ENCODE peak calls at places on chromosomes 6 and 20, in six cellular contexts. One of them, this sample, is unnamed. For H3K36me3, the result is how much of the 10 kb centered on the place peaks cover.

GRCh38 chr20:1828786-1829131 is 66.4 kb upstream of the SIRPA start:
- DNase-seq in ovary: no peak
- DNase-seq in testis: no peak
- DNase-seq in sigmoid colon: no peak
- DNase-seq in esophagus squamous epithelium: no peak
- DNase-seq in IMR-90: no peak
- DNase-seq in this sample: no peak

GRCh38 chr6:50102676-50103075 is 52.9 kb upstream of the DEFB112 start:
- DNase-seq in sigmoid colon: no peak
- DNase-seq in testis: no peak
- DNase-seq in esophagus squamous epithelium: no peak
- DNase-seq in ovary: no peak
- DNase-seq in IMR-90: no peak
- DNase-seq in this sample: no peak

GRCh38 chr20:38167851-38168760 is 3.0 kb upstream of the TGM2 start:
- DNase-seq in testis: no peak
- DNase-seq in sigmoid colon: peak
- DNase-seq in IMR-90: peak
- DNase-seq in ovary: no peak
- DNase-seq in esophagus squamous epithelium: no peak
- DNase-seq in this sample: no peak

GRCh38 chr6:89745096-89745495 is 74.5 kb downstream of the MDN1 start:
- DNase-seq in testis: no peak
- DNase-seq in ovary: no peak
- DNase-seq in IMR-90: no peak
- DNase-seq in esophagus squamous epithelium: no peak
- DNase-seq in sigmoid colon: no peak
- DNase-seq in this sample: no peak

GRCh38 chr20:58650181-58650775 is 805 bp upstream of the STX16 start:
- DNase-seq in ovary: peak
- DNase-seq in IMR-90: no peak
- DNase-seq in esophagus squamous epithelium: no peak
- DNase-seq in sigmoid colon: peak
- DNase-seq in testis: peak
- DNase-seq in this sample: no peak

GRCh38 chr6:56388414-56388752 is 141.0 kb upstream of the COL21A1 start:
- DNase-seq in IMR-90: no peak
- DNase-seq in testis: no peak
- DNase-seq in sigmoid colon: no peak
- DNase-seq in ovary: no peak
- DNase-seq in esophagus squamous epithelium: no peak
- DNase-seq in this sample: no peak

GRCh38 chr6:106103728-106104109 is 17.6 kb downstream of the PRDM1 start:
- DNase-seq in IMR-90: no peak
- DNase-seq in testis: no peak
- DNase-seq in ovary: no peak
- DNase-seq in esophagus squamous epithelium: no peak
- DNase-seq in sigmoid colon: no peak
- DNase-seq in this sample: no peak

GRCh38 chr6:38567436-38567835 is 72.3 kb downstream of the BTBD9 start:
- DNase-seq in IMR-90: peak
- DNase-seq in esophagus squamous epithelium: no peak
- DNase-seq in sigmoid colon: peak
- DNase-seq in testis: peak
- DNase-seq in ovary: peak
- DNase-seq in this sample: peak

GRCh38 chr6:126307859-126308258 is 32.1 kb upstream of the CENPW start:
- DNase-seq in ovary: no peak
- DNase-seq in IMR-90: peak
- DNase-seq in sigmoid colon: no peak
- DNase-seq in testis: no peak
- DNase-seq in esophagus squamous epithelium: no peak
- DNase-seq in this sample: no peak

GRCh38 chr6:130694617-130695016 is 132.6 kb upstream of the SMLR1 start:
- DNase-seq in esophagus squamous epithelium: no peak
- DNase-seq in ovary: no peak
- DNase-seq in sigmoid colon: no peak
- DNase-seq in testis: no peak
- DNase-seq in IMR-90: peak
- DNase-seq in this sample: no peak

GRCh38 chr20:41001497-41001896 is 27.1 kb upstream of the TOP1 start:
- DNase-seq in ovary: no peak
- DNase-seq in IMR-90: peak
- DNase-seq in esophagus squamous epithelium: no peak
- DNase-seq in testis: no peak
- DNase-seq in sigmoid colon: no peak
- DNase-seq in this sample: no peak

GRCh38 chr6:87322304-87323212 is at the start of gene SMIM8:
- DNase-seq in testis: peak
- DNase-seq in esophagus squamous epithelium: peak
- DNase-seq in IMR-90: peak
- DNase-seq in ovary: peak
- DNase-seq in sigmoid colon: peak
- DNase-seq in this sample: peak

GRCh38 chr6:34207695-34208443 is 28.8 kb upstream of the HMGA1 start:
- DNase-seq in testis: no peak
- DNase-seq in ovary: no peak
- DNase-seq in esophagus squamous epithelium: no peak
- DNase-seq in IMR-90: no peak
- DNase-seq in sigmoid colon: no peak
- DNase-seq in this sample: no peak

GRCh38 chr20:15578059-15578458 is 995.2 kb downstream of the KIF16B start:
- DNase-seq in ovary: no peak
- DNase-seq in testis: no peak
- DNase-seq in esophagus squamous epithelium: no peak
- DNase-seq in IMR-90: no peak
- DNase-seq in sigmoid colon: no peak
- DNase-seq in this sample: no peak

GRCh38 chr6:128580224-128581110 is 60.1 kb upstream of the PTPRK start:
- DNase-seq in testis: no peak
- DNase-seq in ovary: no peak
- DNase-seq in IMR-90: no peak
- DNase-seq in esophagus squamous epithelium: no peak
- DNase-seq in sigmoid colon: no peak
- DNase-seq in this sample: peak

GRCh38 chr6:43706788-43707187 is 19.2 kb upstream of the MRPS18A start:
- DNase-seq in esophagus squamous epithelium: no peak
- DNase-seq in ovary: no peak
- DNase-seq in testis: no peak
- DNase-seq in IMR-90: peak
- DNase-seq in sigmoid colon: peak
- DNase-seq in this sample: no peak

GRCh38 chr6:75483136-75483952 is 10.3 kb downstream of the FILIP1 start:
- DNase-seq in sigmoid colon: no peak
- DNase-seq in esophagus squamous epithelium: no peak
- DNase-seq in testis: no peak
- DNase-seq in ovary: no peak
- DNase-seq in IMR-90: no peak
- DNase-seq in this sample: no peak

GRCh38 chr6:170188571-170189001 is 102.3 kb downstream of the DLL1 start:
- DNase-seq in ovary: no peak
- DNase-seq in IMR-90: no peak
- DNase-seq in sigmoid colon: no peak
- DNase-seq in esophagus squamous epithelium: no peak
- DNase-seq in testis: peak
- DNase-seq in this sample: peak

GRCh38 chr6:106477790-106478189 is 117.3 kb downstream of the CRYBG1 start:
- DNase-seq in sigmoid colon: no peak
- DNase-seq in testis: no peak
- DNase-seq in ovary: no peak
- DNase-seq in esophagus squamous epithelium: no peak
- DNase-seq in IMR-90: no peak
- DNase-seq in this sample: no peak

GRCh38 chr6:147205690-147206600 is 1.7 kb downstream of the STXBP5 start:
- DNase-seq in IMR-90: peak
- DNase-seq in sigmoid colon: no peak
- DNase-seq in testis: no peak
- DNase-seq in esophagus squamous epithelium: no peak
- DNase-seq in ovary: no peak
- DNase-seq in this sample: no peak

GRCh38 chr6:31821301-31822037 is 6.1 kb upstream of the HSPA1B start:
- DNase-seq in ovary: peak
- DNase-seq in sigmoid colon: peak
- DNase-seq in testis: peak
- DNase-seq in esophagus squamous epithelium: no peak
- DNase-seq in IMR-90: peak
- DNase-seq in this sample: no peak

GRCh38 chr20:47917549-47918070 is 132.3 kb upstream of the SULF2 start:
- DNase-seq in testis: no peak
- DNase-seq in IMR-90: no peak
- DNase-seq in sigmoid colon: no peak
- DNase-seq in esophagus squamous epithelium: no peak
- DNase-seq in ovary: no peak
- DNase-seq in this sample: no peak

GRCh38 chr6:34476048-34476328 is 10.1 kb downstream of the PACSIN1 start:
- DNase-seq in esophagus squamous epithelium: no peak
- DNase-seq in testis: no peak
- DNase-seq in sigmoid colon: no peak
- DNase-seq in ovary: no peak
- DNase-seq in IMR-90: no peak
- DNase-seq in this sample: no peak

DNA sequence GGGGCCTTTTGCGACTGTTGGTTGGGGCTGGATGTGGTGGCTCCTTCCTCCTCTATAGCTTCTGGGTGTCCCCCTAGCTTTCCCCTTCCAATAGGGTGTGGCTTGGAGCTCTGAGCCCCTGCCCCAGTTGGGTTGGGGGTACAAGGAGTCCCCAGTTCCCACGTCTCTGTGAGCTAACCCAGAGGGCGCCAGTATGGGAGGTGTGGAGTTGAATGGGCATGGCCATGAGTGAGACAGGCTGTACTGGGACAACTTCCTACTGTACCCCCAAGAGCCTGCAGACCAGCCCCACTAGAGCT is 1.2 kb downstream of the C20orf204 start:
- DNase-seq in ovary: no peak
- DNase-seq in IMR-90: no peak
- DNase-seq in testis: no peak
- DNase-seq in sigmoid colon: no peak
- DNase-seq in esophagus squamous epithelium: no peak
- DNase-seq in this sample: no peak
- TF ChIP-seq POLR2A in ovary: no peak
- TF ChIP-seq POLR2A in IMR-90: no peak
- TF ChIP-seq POLR2A in testis: no peak
- TF ChIP-seq POLR2A in sigmoid colon: no peak
- TF ChIP-seq POLR2A in esophagus squamous epithelium: no peak
- TF ChIP-seq POLR2A in this sample: no peak

GRCh38 chr6:142773859-142774258 is 171.1 kb downstream of the HIVEP2 start:
- DNase-seq in testis: no peak
- DNase-seq in esophagus squamous epithelium: no peak
- DNase-seq in ovary: no peak
- DNase-seq in sigmoid colon: no peak
- DNase-seq in IMR-90: no peak
- DNase-seq in this sample: no peak
- H3K36me3 ChIP-seq in testis: under half
- H3K36me3 ChIP-seq in esophagus squamous epithelium: under half
- H3K36me3 ChIP-seq in ovary: under half
- H3K36me3 ChIP-seq in sigmoid colon: under half
- H3K36me3 ChIP-seq in IMR-90: under half
- H3K36me3 ChIP-seq in this sample: under half

GRCh38 chr6:153002613-153003293 is at the start of gene MTRF1L:
- DNase-seq in sigmoid colon: peak
- DNase-seq in IMR-90: peak
- DNase-seq in ovary: peak
- DNase-seq in testis: peak
- DNase-seq in esophagus squamous epithelium: peak
- DNase-seq in this sample: peak
- TF ChIP-seq POLR2A in sigmoid colon: peak
- TF ChIP-seq POLR2A in IMR-90: peak
- TF ChIP-seq POLR2A in ovary: peak
- TF ChIP-seq POLR2A in testis: no peak
- TF ChIP-seq POLR2A in esophagus squamous epithelium: peak
- TF ChIP-seq POLR2A in this sample: peak

GRCh38 chr20:43946659-43947315 is 32.1 kb downstream of the TOX2 start:
- DNase-seq in esophagus squamous epithelium: no peak
- DNase-seq in IMR-90: no peak
- DNase-seq in ovary: no peak
- DNase-seq in testis: no peak
- DNase-seq in sigmoid colon: no peak
- DNase-seq in this sample: no peak
- H3K36me3 ChIP-seq in esophagus squamous epithelium: under half
- H3K36me3 ChIP-seq in IMR-90: under half
- H3K36me3 ChIP-seq in ovary: under half
- H3K36me3 ChIP-seq in testis: under half
- H3K36me3 ChIP-seq in sigmoid colon: under half
- H3K36me3 ChIP-seq in this sample: under half

DNA sequence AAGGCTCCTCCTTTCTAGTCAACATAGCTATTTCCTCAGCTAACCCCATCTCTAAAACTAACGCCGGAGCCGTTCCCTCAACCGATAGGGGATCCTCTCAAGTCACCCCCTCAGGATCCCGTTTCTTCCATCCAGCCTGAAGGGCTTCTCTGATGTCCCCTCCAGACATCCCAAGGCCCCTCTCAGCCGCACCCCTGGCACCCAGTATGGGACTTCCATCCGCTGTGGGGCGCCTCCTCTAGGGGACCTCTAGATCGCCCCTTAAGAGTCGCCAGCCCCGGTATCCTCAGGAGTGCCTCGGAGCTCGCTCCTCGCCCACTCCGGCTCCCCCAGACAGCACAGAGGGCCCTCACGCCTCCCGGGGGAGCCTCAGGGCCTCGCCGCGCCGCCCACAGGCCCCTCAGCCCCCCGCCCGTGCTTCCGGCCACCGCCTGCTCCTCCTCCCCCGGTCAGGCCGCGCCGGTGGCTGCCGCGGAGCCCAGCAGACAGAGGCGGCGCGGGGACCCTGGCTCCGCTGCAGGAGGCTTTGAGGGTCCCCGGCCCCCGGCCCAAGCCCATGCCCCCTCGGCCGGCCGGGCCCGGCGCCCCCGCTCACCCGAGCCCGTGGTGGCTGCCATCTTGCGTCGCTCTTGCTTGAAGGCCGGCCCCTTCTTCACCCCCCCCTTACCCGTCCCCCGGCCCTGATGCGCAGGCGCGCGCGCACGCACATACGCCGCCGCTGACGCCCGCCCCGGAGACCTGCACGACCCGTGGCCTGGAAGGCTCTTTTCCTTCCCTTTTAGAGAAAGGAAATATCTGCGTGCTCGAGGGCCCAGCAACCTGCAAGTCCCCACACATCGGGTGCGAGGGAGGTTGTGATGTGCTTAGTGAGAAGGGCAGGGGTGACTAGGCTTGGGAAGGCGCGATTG is at the start of gene UBE2V1:
- DNase-seq in testis: peak
- DNase-seq in IMR-90: peak
- DNase-seq in esophagus squamous epithelium: peak
- DNase-seq in sigmoid colon: peak
- DNase-seq in ovary: peak
- DNase-seq in this sample: peak
- TF ChIP-seq POLR2A in testis: peak
- TF ChIP-seq POLR2A in IMR-90: peak
- TF ChIP-seq POLR2A in esophagus squamous epithelium: peak
- TF ChIP-seq POLR2A in sigmoid colon: peak
- TF ChIP-seq POLR2A in ovary: peak
- TF ChIP-seq POLR2A in this sample: peak

DNA sequence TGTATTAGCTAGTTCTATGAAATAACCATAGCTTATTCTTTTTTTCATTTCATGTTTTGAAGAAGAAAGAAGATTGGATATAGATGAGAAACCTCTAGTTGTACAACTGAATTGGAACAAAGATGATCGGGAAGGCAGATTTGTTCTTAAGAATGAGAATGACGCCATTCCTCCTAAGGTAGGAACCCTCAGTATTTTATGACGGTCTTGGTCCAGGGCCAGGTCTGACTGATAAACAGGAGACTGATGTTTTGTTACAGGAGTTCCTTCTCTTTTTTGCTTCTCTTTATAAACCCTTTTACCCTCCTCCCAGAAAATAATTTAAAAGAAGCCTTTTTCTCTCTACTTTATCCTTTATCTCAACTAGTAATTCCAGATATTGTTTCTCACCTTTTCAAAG is 43.6 kb downstream of the AFDN start:
- DNase-seq in IMR-90: no peak
- DNase-seq in esophagus squamous epithelium: no peak
- DNase-seq in sigmoid colon: no peak
- DNase-seq in testis: no peak
- DNase-seq in ovary: no peak
- DNase-seq in this sample: no peak
- H3K36me3 ChIP-seq in IMR-90: under half
- H3K36me3 ChIP-seq in esophagus squamous epithelium: under half
- H3K36me3 ChIP-seq in sigmoid colon: under half
- H3K36me3 ChIP-seq in testis: under half
- H3K36me3 ChIP-seq in ovary: under half
- H3K36me3 ChIP-seq in this sample: under half

This sample was measured in breast epithelium.